ENCODE peak calls at places on chromosomes 4 and X, in six cellular contexts. G is HTR-8/SVneo; C is GM03348; X is activated T-cell treated with anti-CD3 and anti-CD28 coated beads, Interleukin-2, amount 50 U/mL, for 72 hours; W is EH; M is astrocyte of the spinal cord. B is an unnamed sample.

GRCh38 chrX:153560000-153560399 is 38.9 kb downstream of the CCNQ start:
- DNase-seq in X (no peak), G (no peak), C (peak), M (no peak), W (peak), B (no peak)

GRCh38 chrX:31819455-31819854 is 747.6 kb upstream of the FTHL17 start:
- DNase-seq in M (no peak), W (no peak), X (no peak), C (no peak), G (no peak), B (no peak)

GRCh38 chr4:128940966-128941365 is 131.5 kb downstream of the JADE1 start:
- DNase-seq in M (peak), C (no peak), G (no peak), W (no peak), X (no peak), B (no peak)

GRCh38 chrX:15216280-15216679 is 53.6 kb downstream of the ASB9 start:
- DNase-seq in M (no peak), W (no peak), G (no peak), X (no peak), C (no peak), B (no peak)

GRCh38 chr4:172794378-172794777 is 374.2 kb upstream of the GALNT7 start:
- DNase-seq in G (no peak), C (no peak), W (no peak), X (no peak), M (no peak), B (no peak)

GRCh38 chr4:102390438-102390837 is 45.2 kb upstream of the SLC39A8 start:
- DNase-seq in M (peak), C (peak), W (no peak), X (peak), G (no peak), B (no peak)

GRCh38 chr4:38686682-38687081 is 22.7 kb downstream of the KLF3 start:
- DNase-seq in X (no peak), M (no peak), G (no peak), C (no peak), W (peak), B (no peak)

GRCh38 chrX:48726596-48726995 is 30.1 kb downstream of the SUV39H1 start:
- DNase-seq in C (no peak), W (no peak), X (no peak), M (no peak), G (no peak), B (no peak)

GRCh38 chr4:125728568-125728967 is 413.8 kb downstream of the FAT4 start:
- DNase-seq in M (peak), C (peak), W (peak), G (peak), X (no peak), B (peak)

GRCh38 chr4:141375855-141376254 is 155.2 kb downstream of the ZNF330 start:
- DNase-seq in W (peak), M (peak), X (no peak), C (peak), G (peak), B (peak)

GRCh38 chr4:125368161-125368560 is 53.4 kb downstream of the FAT4 start:
- DNase-seq in C (no peak), G (no peak), X (no peak), W (peak), M (peak), B (peak)

GRCh38 chrX:54063361-54063760 is 19.1 kb upstream of the PHF8 start:
- DNase-seq in C (no peak), X (no peak), W (peak), G (no peak), M (no peak), B (no peak)

GRCh38 chr4:102430511-102430910 is 70.6 kb upstream of the NFKB1 start:
- DNase-seq in X (no peak), G (no peak), C (no peak), W (peak), M (peak), B (no peak)

GRCh38 chr4:498328-498919 is 532 bp downstream of the ZNF721 start:
- DNase-seq in M (peak), W (no peak), G (no peak), C (no peak), X (no peak), B (no peak)

GRCh38 chrX:37332987-37333658 is 16.0 kb upstream of the PRRG1 start:
- DNase-seq in G (no peak), W (peak), C (no peak), M (no peak), X (no peak), B (no peak)

GRCh38 chr4:81465668-81466357 is 5.9 kb downstream of the RASGEF1B start:
- DNase-seq in W (no peak), C (no peak), M (no peak), G (no peak), X (no peak), B (no peak)

GRCh38 chr4:64477127-64477526 is 67.9 kb upstream of the TECRL start:
- DNase-seq in G (no peak), C (no peak), M (no peak), W (no peak), X (no peak), B (no peak)

GRCh38 chrX:117092641-117093040 is 629.9 kb upstream of the CT83 start:
- DNase-seq in C (no peak), M (no peak), W (no peak), G (no peak), X (no peak), B (no peak)

GRCh38 chr4:98746936-98747658 is 88.7 kb upstream of the TSPAN5 start:
- DNase-seq in G (no peak), C (no peak), X (no peak), M (no peak), W (no peak), B (no peak)

GRCh38 chr4:85650908-85651307 is 176.0 kb downstream of the ARHGAP24 start:
- DNase-seq in W (no peak), G (no peak), X (no peak), C (no peak), M (no peak), B (no peak)

GRCh38 chr4:138164218-138164617 is 77.9 kb downstream of the SLC7A11 start:
- DNase-seq in C (no peak), W (no peak), X (no peak), G (no peak), M (no peak), B (no peak)

GRCh38 chr4:110265001-110265400 is 66.6 kb upstream of the ELOVL6 start:
- DNase-seq in W (no peak), G (no peak), X (no peak), C (no peak), M (no peak), B (no peak)

GRCh38 chr4:150679767-150680088 is 97.8 kb downstream of the MAB21L2 start:
- DNase-seq in W (peak), X (no peak), M (peak), G (peak), C (peak), B (no peak)

GRCh38 chr4:1465173-1466033 is 59.2 kb upstream of the NKX1-1 start:
- DNase-seq in M (no peak), X (no peak), C (no peak), G (no peak), W (no peak), B (no peak)

GRCh38 chrX:48927125-48927524 is 8.3 kb upstream of the PIM2 start:
- DNase-seq in M (no peak), W (no peak), G (no peak), C (no peak), X (no peak), B (no peak)

GRCh38 chr4:158870282-158871049 is 101.6 kb downstream of the FNIP2 start:
- DNase-seq in M (no peak), C (no peak), W (no peak), X (no peak), G (no peak), B (no peak)